ENCODE peak calls at places on chromosome 9, in four cellular contexts. R is psoas muscle; O is tibial nerve; Z is CD4-positive, alpha-beta T cell. K is an unnamed sample. For H3K9me3, the result is how much of the 10 kb centered on the place peaks cover.

GRCh38 chr9:105302728-105303127 is 58.3 kb downstream of the SLC44A1 start:
- DNase-seq in R (no peak), O (no peak), Z (no peak), K (no peak)

GRCh38 chr9:113705306-113705937 is 170.7 kb upstream of the ZNF618 start:
- DNase-seq in R (no peak), O (no peak), Z (no peak), K (no peak)

GRCh38 chr9:125650271-125650737 is 56.7 kb downstream of the MAPKAP1 start:
- DNase-seq in R (no peak), O (no peak), Z (no peak), K (no peak)

GRCh38 chr9:20356392-20357206 is 265.7 kb downstream of the MLLT3 start:
- DNase-seq in R (peak), O (peak), Z (peak), K (no peak)

GRCh38 chr9:129697956-129698757 is 32.7 kb downstream of the PRRX2 start:
- DNase-seq in R (peak), O (peak), Z (no peak), K (no peak)

GRCh38 chr9:119634036-119634435 is 264.8 kb upstream of the BRINP1 start:
- DNase-seq in R (no peak), O (no peak), Z (no peak), K (no peak)

GRCh38 chr9:34463098-34463900 is 4.7 kb downstream of the DNAI1 start:
- DNase-seq in R (no peak), O (no peak), Z (no peak), K (no peak)

GRCh38 chr9:128632486-128632885 is 24.2 kb downstream of the DYNC2I2 start:
- DNase-seq in R (no peak), O (no peak), Z (no peak), K (no peak)

GRCh38 chr9:5569357-5569756 is 59.0 kb downstream of the PDCD1LG2 start:
- DNase-seq in R (no peak), O (no peak), Z (no peak), K (no peak)

GRCh38 chr9:12414514-12414913 is 278.7 kb upstream of the TYRP1 start:
- DNase-seq in R (no peak), O (no peak), Z (no peak), K (no peak)

GRCh38 chr9:21848615-21849014 is 46.2 kb downstream of the MTAP start:
- DNase-seq in R (no peak), O (no peak), Z (no peak), K (no peak)
- H3K9me3 ChIP-seq in R (under half), O (under half), Z (under half), K (under half)

DNA sequence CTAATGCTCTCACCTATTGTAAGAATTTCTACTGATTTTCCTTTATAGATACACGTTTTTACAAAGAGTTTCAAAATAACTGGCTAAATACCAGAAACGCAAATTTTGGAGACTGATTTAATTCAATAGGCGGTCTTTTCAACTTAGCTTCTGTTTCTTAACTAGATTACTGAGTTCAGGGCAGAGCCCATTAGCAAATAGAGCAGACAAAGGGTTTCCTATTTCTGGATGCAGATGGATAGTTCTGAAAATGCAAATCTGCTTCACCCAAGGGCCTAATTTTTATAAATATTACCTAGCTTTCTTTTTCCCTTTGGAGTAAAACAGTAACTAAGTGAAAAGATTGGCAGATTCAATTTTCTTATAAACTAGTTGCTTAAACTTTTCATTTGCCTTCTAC is 13.6 kb upstream of the KIAA1958 start:
- DNase-seq in R (no peak), O (no peak), Z (no peak), K (no peak)
- H3K9me3 ChIP-seq in R (under half), O (under half), Z (under half), K (under half)

GRCh38 chr9:93606187-93606586 is 29.8 kb downstream of the PHF2 start:
- DNase-seq in R (no peak), O (no peak), Z (no peak), K (no peak)
- H3K9me3 ChIP-seq in R (under half), O (under half), Z (under half), K (under half)

GRCh38 chr9:122719218-122719617 is 4.6 kb upstream of the OR1L4 start:
- DNase-seq in R (no peak), O (no peak), Z (no peak), K (no peak)

GRCh38 chr9:122718038-122718437 is 5.8 kb upstream of the OR1L4 start:
- DNase-seq in R (no peak), O (no peak), Z (no peak), K (no peak)

DNA sequence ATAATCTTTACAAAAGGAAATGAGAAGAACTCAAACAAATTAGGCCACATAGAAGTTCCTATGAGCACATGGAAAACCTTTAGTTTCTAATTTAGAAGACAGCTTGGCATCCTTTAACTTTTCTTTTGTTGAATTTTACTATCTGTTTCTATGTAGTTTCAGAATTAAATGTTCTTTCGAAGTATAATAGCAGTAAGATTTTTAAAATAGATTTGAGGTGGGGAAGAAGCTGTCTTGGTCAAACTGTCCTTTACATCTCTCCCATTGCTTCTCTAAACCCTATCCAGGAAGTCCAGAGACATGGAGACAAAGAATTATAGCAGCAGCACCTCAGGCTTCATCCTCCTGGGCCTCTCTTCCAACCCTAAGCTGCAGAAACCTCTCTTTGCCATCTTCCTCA is at the start of gene OR1L4:
- DNase-seq in R (no peak), O (no peak), Z (no peak), K (no peak)
- H3K9me3 ChIP-seq in R (under half), O (half or more), Z (under half), K (under half)

GRCh38 chr9:40907657-40908624 is 220.5 kb downstream of the FOXD4L6 start:
- DNase-seq in R (no peak), O (no peak), Z (no peak), K (no peak)
- H3K9me3 ChIP-seq in R (half or more), O (half or more), Z (half or more), K (under half)

K was measured in T-helper 17 cell.